ENCODE peak calls at places on chromosomes 1 and 21, in four cellular contexts. J is fibroblast of lung, Z is A549, I is OCI-LY7. X is an unnamed sample.

GRCh38 chr1:12346483-12347155 is 116.8 kb downstream of the VPS13D start:
- DNase-seq in J (no peak), Z (peak), I (no peak), X (no peak)

GRCh38 chr1:63836830-63837229 is 63.0 kb downstream of the ROR1 start:
- DNase-seq in J (no peak), Z (no peak), I (peak), X (no peak)

GRCh38 chr1:32333251-32333963 is 2.6 kb downstream of the MARCKSL1 start:
- DNase-seq in J (no peak), Z (no peak), I (peak), X (no peak)

GRCh38 chr1:76269175-76269574 is 194.6 kb downstream of the ST6GALNAC3 start:
- DNase-seq in J (peak), Z (no peak), I (no peak), X (no peak)

GRCh38 chr1:234186037-234186688 is 187.1 kb upstream of the COA6 start:
- DNase-seq in J (peak), Z (peak), I (no peak), X (no peak)

GRCh38 chr1:74323937-74324473 is 88.8 kb downstream of the TNNI3K start:
- DNase-seq in J (no peak), Z (no peak), I (no peak), X (no peak)

GRCh38 chr1:22689505-22689904 is 21.1 kb upstream of the EPHB2 start:
- DNase-seq in J (peak), Z (peak), I (no peak), X (no peak)

GRCh38 chr1:176033879-176034278 is 173.2 kb downstream of the COP1 start:
- DNase-seq in J (peak), Z (no peak), I (no peak), X (no peak)

GRCh38 chr1:26368486-26368885 is 4.1 kb downstream of the ZNF683 start:
- DNase-seq in J (no peak), Z (no peak), I (no peak), X (no peak)

GRCh38 chr1:1510912-1511532 is 940 bp upstream of the ATAD3A start:
- DNase-seq in J (no peak), Z (peak), I (peak), X (no peak)

GRCh38 chr1:81695741-81696140 is 105.0 kb upstream of the ADGRL2 start:
- DNase-seq in J (peak), Z (peak), I (no peak), X (no peak)

GRCh38 chr1:109975718-109976117 is 8.8 kb upstream of the AHCYL1 start:
- DNase-seq in J (peak), Z (peak), I (no peak), X (no peak)

GRCh38 chr1:17281775-17282181 is 26.2 kb upstream of the PADI4 start:
- DNase-seq in J (no peak), Z (no peak), I (no peak), X (no peak)

GRCh38 chr1:8989821-8990220 is 36.4 kb downstream of the SLC2A7 start:
- DNase-seq in J (no peak), Z (no peak), I (no peak), X (no peak)

GRCh38 chr1:234543442-234544093 is 64.6 kb upstream of the TARBP1 start:
- DNase-seq in J (no peak), Z (no peak), I (no peak), X (no peak)

GRCh38 chr21:39582749-39583148 is 30.0 kb upstream of the B3GALT5 start:
- DNase-seq in J (no peak), Z (no peak), I (no peak), X (no peak)

GRCh38 chr1:24464378-24464770 is 38.3 kb upstream of the RCAN3 start:
- DNase-seq in J (no peak), Z (no peak), I (no peak), X (no peak)

GRCh38 chr1:170067253-170067819 is 7.2 kb downstream of the KIFAP3 start:
- DNase-seq in J (no peak), Z (no peak), I (no peak), X (no peak)

GRCh38 chr1:111967886-111968285 is 21.6 kb downstream of the KCND3 start:
- DNase-seq in J (no peak), Z (no peak), I (no peak), X (no peak)

GRCh38 chr1:32798191-32798590 is 19.0 kb downstream of the YARS1 start:
- DNase-seq in J (no peak), Z (no peak), I (no peak), X (no peak)

GRCh38 chr1:9181176-9181906 is 52.4 kb upstream of the GPR157 start:
- DNase-seq in J (peak), Z (peak), I (peak), X (peak)

GRCh38 chr21:37220433-37220980 is 46.6 kb downstream of the VPS26C start:
- DNase-seq in J (peak), Z (peak), I (no peak), X (no peak)

GRCh38 chr1:205676597-205676996 is 3.7 kb downstream of the SLC45A3 start:
- DNase-seq in J (no peak), Z (no peak), I (no peak), X (no peak)

GRCh38 chr1:203663294-203663693 is 36.7 kb downstream of the ATP2B4 start:
- DNase-seq in J (peak), Z (peak), I (no peak), X (no peak)

GRCh38 chr21:42684109-42684916 is 30.9 kb downstream of the PDE9A start:
- DNase-seq in J (no peak), Z (no peak), I (peak), X (no peak)

GRCh38 chr1:37763791-37764741 is 854 bp downstream of the EPHA10 start:
- DNase-seq in J (peak), Z (no peak), I (peak), X (peak)

GRCh38 chr21:37710555-37711293 is 205.5 kb downstream of the KCNJ6 start:
- DNase-seq in J (peak), Z (no peak), I (no peak), X (no peak)

GRCh38 chr1:220045356-220046051 is 801 bp downstream of the EPRS1 start:
- DNase-seq in J (peak), Z (peak), I (peak), X (no peak)

GRCh38 chr21:16086936-16087335 is 357.2 kb downstream of the USP25 start:
- DNase-seq in J (no peak), Z (no peak), I (no peak), X (no peak)

GRCh38 chr1:166165661-166166399 is 971 bp downstream of the FAM78B start:
- DNase-seq in J (peak), Z (peak), I (no peak), X (peak)

GRCh38 chr21:44718571-44718970 is 7.2 kb upstream of the TSPEAR start:
- DNase-seq in J (no peak), Z (no peak), I (peak), X (no peak)
- TF ChIP-seq CTCF in J (no peak), Z (no peak), I (peak), X (no peak)

GRCh38 chr1:50420283-50420682 is 3.0 kb downstream of the DMRTA2 start:
- DNase-seq in J (no peak), Z (no peak), I (no peak), X (no peak)

GRCh38 chr1:50417946-50418599 is 5.2 kb downstream of the DMRTA2 start:
- DNase-seq in J (no peak), Z (no peak), I (no peak), X (peak)

GRCh38 chr1:50419907-50420248 is 3.4 kb downstream of the DMRTA2 start:
- DNase-seq in J (no peak), Z (no peak), I (no peak), X (no peak)

GRCh38 chr1:50418600-50419109 is 4.6 kb downstream of the DMRTA2 start:
- DNase-seq in J (no peak), Z (no peak), I (no peak), X (peak)

GRCh38 chr1:50419192-50419906 is 3.9 kb downstream of the DMRTA2 start:
- DNase-seq in J (no peak), Z (no peak), I (no peak), X (peak)
- TF ChIP-seq CTCF in J (no peak), Z (no peak), I (no peak), X (no peak)

DNA sequence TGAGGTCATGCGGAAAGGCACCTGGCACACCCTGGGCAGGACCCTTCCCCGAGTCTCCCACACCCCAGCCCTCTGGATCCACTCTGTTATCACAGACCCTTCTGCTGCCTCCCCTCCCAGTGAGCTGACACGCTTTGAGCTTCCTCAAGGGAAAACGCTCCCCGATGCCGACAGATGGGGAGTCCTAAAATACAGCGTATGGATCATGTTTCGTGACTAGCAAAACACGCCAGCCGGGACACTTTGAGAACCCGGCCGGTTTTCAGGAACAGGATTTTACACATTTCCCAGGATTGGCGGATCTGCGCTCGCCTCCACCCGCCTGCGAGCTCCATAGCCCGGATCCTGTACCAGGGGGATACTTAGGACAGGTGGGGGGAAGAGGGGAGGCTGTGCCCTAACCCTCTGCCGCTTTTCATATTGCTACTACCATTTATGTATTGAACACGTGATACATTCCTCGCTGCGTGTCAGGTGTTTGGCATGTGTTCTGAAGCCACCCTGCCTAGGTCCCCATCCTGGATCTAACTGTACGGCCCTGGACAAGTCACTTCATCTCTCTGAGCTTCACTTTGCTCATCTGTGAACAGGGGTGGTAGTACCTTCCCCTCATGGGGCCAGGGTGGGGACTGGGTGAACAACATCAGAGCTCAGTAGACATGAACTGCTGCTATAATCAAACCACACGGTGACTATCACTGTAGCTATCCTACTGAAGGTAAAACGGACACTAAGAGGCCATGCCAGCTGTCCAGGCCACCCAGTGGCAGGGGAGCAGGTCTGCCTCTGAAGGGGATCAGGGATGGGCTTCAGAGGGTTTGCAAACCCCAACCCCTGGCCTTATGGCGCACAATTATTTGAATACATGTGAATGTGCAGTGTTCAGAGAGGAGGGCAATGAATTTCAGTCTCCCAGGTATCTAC is 63.2 kb downstream of the SSBP3 start:
- DNase-seq in J (no peak), Z (no peak), I (no peak), X (no peak)
- TF ChIP-seq CTCF in J (no peak), Z (no peak), I (no peak), X (no peak)

GRCh38 chr1:47549532-47549931 is 111.7 kb downstream of the FOXD2 start:
- DNase-seq in J (no peak), Z (no peak), I (no peak), X (no peak)

GRCh38 chr1:47548188-47548587 is 110.3 kb downstream of the FOXD2 start:
- DNase-seq in J (no peak), Z (no peak), I (no peak), X (no peak)

GRCh38 chr1:47547753-47548152 is 109.9 kb downstream of the FOXD2 start:
- DNase-seq in J (no peak), Z (no peak), I (no peak), X (no peak)

DNA sequence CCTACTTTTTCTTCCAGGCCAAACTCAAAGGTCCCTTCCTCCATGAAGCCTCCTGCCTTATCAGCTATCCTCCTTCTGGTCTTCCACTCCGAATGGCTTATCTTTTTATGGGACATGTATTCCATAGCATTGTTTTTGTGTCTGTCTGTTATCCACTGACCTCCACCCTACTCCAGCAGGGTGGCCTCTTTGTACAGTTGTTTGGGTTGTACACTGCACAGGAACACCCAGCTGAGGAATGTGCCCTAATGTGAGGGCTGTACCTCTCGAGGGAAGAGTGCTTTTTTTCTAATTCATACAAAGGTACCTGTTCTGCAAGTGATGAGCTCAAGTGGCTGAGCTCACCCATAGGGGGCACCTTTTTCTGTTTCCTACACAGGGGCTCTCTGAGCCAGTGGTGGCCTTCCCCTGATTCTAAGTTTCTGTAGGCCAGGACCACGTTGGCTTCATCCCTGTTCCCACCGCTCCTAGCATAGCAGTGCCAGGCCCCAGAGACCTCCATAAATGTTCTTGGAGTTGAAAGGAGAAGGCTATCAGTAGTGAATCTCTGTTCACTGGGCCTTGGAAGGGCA is 108.2 kb downstream of the FOXD2 start:
- DNase-seq in J (no peak), Z (no peak), I (no peak), X (no peak)
- TF ChIP-seq CTCF in J (no peak), Z (no peak), I (no peak), X (no peak)

GRCh38 chr1:50979964-50980363 is 9.9 kb downstream of the CDKN2C start:
- DNase-seq in J (no peak), Z (no peak), I (no peak), X (no peak)
- TF ChIP-seq CTCF in J (no peak), Z (no peak), I (no peak), X (no peak)

GRCh38 chr1:212269306-212269705 is 15.9 kb upstream of the PPP2R5A start:
- DNase-seq in J (no peak), Z (no peak), I (no peak), X (no peak)
- TF ChIP-seq CTCF in J (no peak), Z (no peak), I (no peak), X (no peak)

GRCh38 chr1:160836981-160837557 is 25.6 kb downstream of the CD244 start:
- DNase-seq in J (no peak), Z (no peak), I (no peak), X (no peak)

GRCh38 chr1:160836561-160836960 is 26.1 kb downstream of the CD244 start:
- DNase-seq in J (no peak), Z (no peak), I (no peak), X (no peak)

GRCh38 chr1:160834945-160835565 is 27.6 kb downstream of the CD244 start:
- DNase-seq in J (peak), Z (peak), I (peak), X (peak)

GRCh38 chr1:160838876-160839275 is 23.8 kb downstream of the CD244 start:
- DNase-seq in J (no peak), Z (no peak), I (no peak), X (no peak)

GRCh38 chr1:160837558-160838205 is 25.0 kb downstream of the CD244 start:
- DNase-seq in J (no peak), Z (no peak), I (peak), X (peak)
- TF ChIP-seq CTCF in J (no peak), Z (no peak), I (peak), X (peak)

GRCh38 chr21:45542242-45542666 is at the start of gene SLC19A1:
- DNase-seq in J (peak), Z (peak), I (peak), X (peak)
- TF ChIP-seq CTCF in J (peak), Z (peak), I (no peak), X (peak)

GRCh38 chr1:228071839-228072657 is 10.5 kb upstream of the ARF1 start:
- DNase-seq in J (no peak), Z (no peak), I (no peak), X (no peak)
- TF ChIP-seq CTCF in J (no peak), Z (no peak), I (peak), X (no peak)

GRCh38 chr1:247431643-247432042 is 15.7 kb downstream of the NLRP3 start:
- DNase-seq in J (no peak), Z (no peak), I (no peak), X (no peak)
- TF ChIP-seq CTCF in J (no peak), Z (no peak), I (peak), X (no peak)

X was measured in GM13976.